ENCODE peak calls at places on chromosomes 16 and 17, in six cellular contexts. D is activated T-helper 9 cell treated with anti-CD3 and anti-CD28 coated beads, Interleukin-2, amount 50 U/mL, for 16 hours; T is H54; A is H9; S is CD4-positive, CD25-positive, alpha-beta regulatory T cell; E is neuronal stem cell. Z is an unnamed sample.

GRCh38 chr16:27113341-27113841 is 46.7 kb downstream of the C16orf82 start:
- DNase-seq in T (no peak), E (no peak), A (no peak), D (no peak), S (no peak), Z (no peak)

GRCh38 chr17:76720941-76721340 is 5.5 kb downstream of the JMJD6 start:
- DNase-seq in A (no peak), T (no peak), S (no peak), E (no peak), D (no peak), Z (no peak)

GRCh38 chr16:75065149-75065807 is 51.3 kb downstream of the LDHD start:
- DNase-seq in T (no peak), D (no peak), E (no peak), A (no peak), S (no peak), Z (no peak)

GRCh38 chr17:75250009-75250471 is 11.4 kb downstream of the GGA3 start:
- DNase-seq in E (no peak), S (peak), T (no peak), D (peak), A (no peak), Z (peak)

GRCh38 chr16:53822936-53823529 is 119.1 kb downstream of the FTO start:
- DNase-seq in A (no peak), S (peak), E (no peak), T (no peak), D (no peak), Z (no peak)

GRCh38 chr16:17803625-17804410 is 333.1 kb upstream of the XYLT1 start:
- DNase-seq in S (no peak), E (no peak), A (no peak), T (no peak), D (no peak), Z (peak)

GRCh38 chr17:45320349-45320930 is 3.6 kb upstream of the MAP3K14 start:
- DNase-seq in E (no peak), T (no peak), D (no peak), A (no peak), S (no peak), Z (peak)

GRCh38 chr16:35174006-35174405 is 1714.6 kb downstream of the TP53TG3F start:
- DNase-seq in D (no peak), A (peak), T (no peak), S (no peak), E (no peak), Z (no peak)

GRCh38 chr17:31792007-31792585 is 66.9 kb downstream of the COPRS start:
- DNase-seq in A (no peak), E (no peak), T (no peak), S (no peak), D (no peak), Z (no peak)

GRCh38 chr16:66254751-66255150 is 111.7 kb upstream of the CDH5 start:
- DNase-seq in A (no peak), T (no peak), S (no peak), D (no peak), E (no peak), Z (no peak)

GRCh38 chr17:75557075-75557851 is 30.3 kb upstream of the MYO15B start:
- DNase-seq in A (no peak), D (no peak), T (peak), E (no peak), S (no peak), Z (peak)

GRCh38 chr17:17538417-17539391 is 42.5 kb upstream of the RASD1 start:
- DNase-seq in E (no peak), D (no peak), A (no peak), S (no peak), T (no peak), Z (no peak)

GRCh38 chr16:8370374-8371015 is 219.8 kb downstream of the TMEM114 start:
- DNase-seq in A (peak), S (no peak), E (no peak), T (peak), D (no peak), Z (peak)

GRCh38 chr17:72381597-72382397 is 261.0 kb downstream of the SOX9 start:
- DNase-seq in T (no peak), D (no peak), A (peak), E (no peak), S (no peak), Z (peak)

GRCh38 chr17:67751101-67752074 is 33.7 kb downstream of the NOL11 start:
- DNase-seq in A (peak), T (no peak), D (no peak), E (no peak), S (no peak), Z (no peak)

GRCh38 chr17:17018612-17019429 is 23.4 kb upstream of the MPRIP start:
- DNase-seq in E (no peak), S (no peak), A (peak), D (no peak), T (no peak), Z (peak)

GRCh38 chr17:69287168-69287567 is 39.8 kb downstream of the ABCA5 start:
- DNase-seq in D (no peak), T (no peak), S (no peak), E (no peak), A (no peak), Z (no peak)

GRCh38 chr17:12107905-12108304 is 87.2 kb downstream of the MAP2K4 start:
- DNase-seq in E (no peak), D (no peak), A (no peak), S (no peak), T (no peak), Z (no peak)

GRCh38 chr16:70162041-70162451 is 11.5 kb upstream of the CLEC18C start:
- DNase-seq in S (no peak), E (no peak), D (no peak), A (no peak), T (peak), Z (no peak)

GRCh38 chr16:54462151-54462651 is 175.6 kb upstream of the IRX3 start:
- DNase-seq in T (no peak), D (no peak), A (no peak), S (no peak), E (no peak), Z (no peak)

GRCh38 chr17:9959377-9959981 is 54.4 kb upstream of the RCVRN start:
- DNase-seq in T (peak), S (no peak), D (no peak), A (peak), E (peak), Z (peak)